ENCODE peak calls at places on chromosomes 2 and 18, in seven cellular contexts. M is GDM1; R is suprapubic skin; U is ecto neural progenitor cell; P is RPMI8226; O is fibroblast of pulmonary artery; H is activated CD4-positive, alpha-beta T cell treated with anti-CD3 and anti-CD28 coated beads for 36 hours. W is an unnamed sample.

GRCh38 chr18:33184918-33185317 is 255.6 kb downstream of the CCDC178 start:
- DNase-seq in M (no peak), R (no peak), U (no peak), P (no peak), O (no peak), H (no peak), W (no peak)

GRCh38 chr2:149021271-149021719 is 17.2 kb upstream of the LYPD6B start:
- DNase-seq in M (no peak), R (no peak), U (no peak), P (peak), O (no peak), H (no peak), W (no peak)

GRCh38 chr2:28904295-28904694 is 9.8 kb downstream of the WDR43 start:
- DNase-seq in M (no peak), R (no peak), U (no peak), P (no peak), O (peak), H (no peak), W (peak)

GRCh38 chr2:3667151-3667631 is 9.2 kb downstream of the ALLC start:
- DNase-seq in M (no peak), R (no peak), U (no peak), P (peak), O (peak), H (no peak), W (no peak)

GRCh38 chr2:112692914-112693313 is 27.9 kb upstream of the NT5DC4 start:
- DNase-seq in M (no peak), R (no peak), U (no peak), P (no peak), O (no peak), H (peak), W (no peak)

GRCh38 chr2:240322231-240322955 is 113.1 kb upstream of the GPC1 start:
- DNase-seq in M (no peak), R (no peak), U (peak), P (peak), O (peak), H (no peak), W (no peak)

GRCh38 chr18:31549416-31549815 is 42.3 kb upstream of the TTR start:
- DNase-seq in M (no peak), R (no peak), U (no peak), P (no peak), O (no peak), H (no peak), W (no peak)

GRCh38 chr2:69754633-69755032 is 12.7 kb downstream of the ANXA4 start:
- DNase-seq in M (no peak), R (no peak), U (no peak), P (no peak), O (no peak), H (no peak), W (no peak)

GRCh38 chr2:49255325-49256023 is 101.2 kb upstream of the FSHR start:
- DNase-seq in M (no peak), R (no peak), U (no peak), P (no peak), O (peak), H (no peak), W (no peak)

GRCh38 chr2:216619411-216620393 is 13.5 kb upstream of the IGFBP2 start:
- DNase-seq in M (no peak), R (no peak), U (peak), P (no peak), O (peak), H (peak), W (no peak)

GRCh38 chr2:212797484-212798205 is 259.0 kb upstream of the ERBB4 start:
- DNase-seq in M (no peak), R (no peak), U (no peak), P (no peak), O (peak), H (no peak), W (no peak)

GRCh38 chr2:141611143-141611571 is 519.7 kb downstream of the LRP1B start:
- DNase-seq in M (no peak), R (no peak), U (no peak), P (no peak), O (peak), H (no peak), W (no peak)

GRCh38 chr2:169711751-169712509 is 17.7 kb downstream of the PHOSPHO2 start:
- DNase-seq in M (no peak), R (no peak), U (no peak), P (no peak), O (peak), H (no peak), W (no peak)

GRCh38 chr2:56811401-56811800 is 627.6 kb downstream of the CCDC85A start:
- DNase-seq in M (no peak), R (no peak), U (no peak), P (no peak), O (peak), H (no peak), W (no peak)

GRCh38 chr18:28963481-28963880 is 786.6 kb upstream of the CDH2 start:
- DNase-seq in M (no peak), R (no peak), U (no peak), P (no peak), O (no peak), H (no peak), W (no peak)

GRCh38 chr2:224023188-224023587 is 15.9 kb downstream of the SERPINE2 start:
- DNase-seq in M (no peak), R (no peak), U (no peak), P (no peak), O (peak), H (no peak), W (peak)

GRCh38 chr2:27370816-27371620 is 602 bp downstream of the SNX17 start:
- DNase-seq in M (no peak), R (no peak), U (no peak), P (peak), O (peak), H (peak), W (peak)

GRCh38 chr2:109379507-109379906 is 234.3 kb downstream of the SEPTIN10 start:
- DNase-seq in M (no peak), R (peak), U (peak), P (no peak), O (no peak), H (no peak), W (no peak)

GRCh38 chr2:119775102-119775501 is 15.4 kb downstream of the PTPN4 start:
- DNase-seq in M (no peak), R (no peak), U (no peak), P (no peak), O (no peak), H (no peak), W (no peak)

GRCh38 chr2:39787950-39788349 is 8.9 kb upstream of the THUMPD2 start:
- DNase-seq in M (no peak), R (no peak), U (no peak), P (no peak), O (no peak), H (no peak), W (no peak)

GRCh38 chr2:230779141-230779523 is 66.5 kb downstream of the CAB39 start:
- DNase-seq in M (no peak), R (no peak), U (no peak), P (no peak), O (no peak), H (peak), W (no peak)

GRCh38 chr2:197453914-197454398 is 604 bp downstream of the COQ10B start:
- DNase-seq in M (no peak), R (peak), U (no peak), P (no peak), O (peak), H (no peak), W (peak)

GRCh38 chr2:44944102-44944951 is 2.8 kb downstream of the SIX3 start:
- DNase-seq in M (no peak), R (no peak), U (peak), P (no peak), O (no peak), H (no peak), W (no peak)